ENCODE peak calls at places on chromosomes 6 and 20, in six cellular contexts. W, K, H, Y, N and Z are unnamed samples.
A peak's percentile ranks its signal among the peaks of the same experiment; 100 is the strongest.

GRCh38 chr6:155647354-155647753 is 191.7 kb upstream of the NOX3 start:
- DNase-seq in W (no peak), K (no peak), H (no peak), Y (no peak), N (no peak), Z (no peak)

GRCh38 chr20:3679749-3680700 is 1.8 kb downstream of the ADAM33 start:
- DNase-seq in W (no peak), K (peak; percentile 71), H (peak; percentile 56), Y (no peak), N (peak; percentile 69), Z (no peak)

GRCh38 chr6:111750147-111750546 is 123.1 kb downstream of the FYN start:
- DNase-seq in W (no peak), K (no peak), H (no peak), Y (no peak), N (peak; percentile 30), Z (no peak)

GRCh38 chr20:49893242-49894072 is 21.9 kb downstream of the SPATA2 start:
- DNase-seq in W (no peak), K (peak; percentile 37), H (no peak), Y (no peak), N (no peak), Z (no peak)

GRCh38 chr6:17962436-17963031 is 24.9 kb downstream of the KIF13A start:
- DNase-seq in W (peak; percentile 72), K (peak; percentile 78), H (peak; percentile 51), Y (no peak), N (no peak), Z (no peak)

GRCh38 chr6:16391451-16391912 is 153.1 kb downstream of the GMPR start:
- DNase-seq in W (no peak), K (no peak), H (no peak), Y (no peak), N (no peak), Z (no peak)

GRCh38 chr6:7087491-7087979 is 20.2 kb upstream of the RREB1 start:
- DNase-seq in W (no peak), K (no peak), H (peak; percentile 73), Y (no peak), N (no peak), Z (no peak)

GRCh38 chr6:15879372-15880261 is 216.8 kb upstream of the DTNBP1 start:
- DNase-seq in W (peak; percentile 71), K (peak; percentile 86), H (peak; percentile 66), Y (peak; percentile 31), N (no peak), Z (peak; percentile 39)

GRCh38 chr20:38214256-38214870 is 46.2 kb downstream of the KIAA1755 start:
- DNase-seq in W (no peak), K (no peak), H (no peak), Y (no peak), N (no peak), Z (no peak)

GRCh38 chr20:10780901-10781300 is 107.1 kb upstream of the JAG1 start:
- DNase-seq in W (peak; percentile 53), K (no peak), H (no peak), Y (no peak), N (no peak), Z (no peak)

GRCh38 chr6:127539292-127539691 is 20.2 kb upstream of the MTCL3 start:
- DNase-seq in W (no peak), K (no peak), H (no peak), Y (peak; percentile 20), N (no peak), Z (peak; percentile 44)

GRCh38 chr6:140684776-140685550 is 1310.5 kb upstream of the CITED2 start:
- DNase-seq in W (no peak), K (no peak), H (no peak), Y (no peak), N (no peak), Z (peak; percentile 4)

GRCh38 chr6:108168026-108168463 is 2.2 kb downstream of the NR2E1 start:
- DNase-seq in W (no peak), K (no peak), H (no peak), Y (no peak), N (peak; percentile 73), Z (no peak)

GRCh38 chr6:108165714-108166663 is at the start of gene NR2E1:
- DNase-seq in W (no peak), K (no peak), H (no peak), Y (no peak), N (peak; percentile 83), Z (peak; percentile 7)

GRCh38 chr6:108167449-108167903 is 1.7 kb downstream of the NR2E1 start:
- DNase-seq in W (no peak), K (no peak), H (no peak), Y (no peak), N (peak; percentile 86), Z (no peak)

GRCh38 chr6:108168501-108168979 is 2.7 kb downstream of the NR2E1 start:
- DNase-seq in W (peak; percentile 81), K (peak; percentile 64), H (peak; percentile 29), Y (no peak), N (peak; percentile 88), Z (no peak)

DNA sequence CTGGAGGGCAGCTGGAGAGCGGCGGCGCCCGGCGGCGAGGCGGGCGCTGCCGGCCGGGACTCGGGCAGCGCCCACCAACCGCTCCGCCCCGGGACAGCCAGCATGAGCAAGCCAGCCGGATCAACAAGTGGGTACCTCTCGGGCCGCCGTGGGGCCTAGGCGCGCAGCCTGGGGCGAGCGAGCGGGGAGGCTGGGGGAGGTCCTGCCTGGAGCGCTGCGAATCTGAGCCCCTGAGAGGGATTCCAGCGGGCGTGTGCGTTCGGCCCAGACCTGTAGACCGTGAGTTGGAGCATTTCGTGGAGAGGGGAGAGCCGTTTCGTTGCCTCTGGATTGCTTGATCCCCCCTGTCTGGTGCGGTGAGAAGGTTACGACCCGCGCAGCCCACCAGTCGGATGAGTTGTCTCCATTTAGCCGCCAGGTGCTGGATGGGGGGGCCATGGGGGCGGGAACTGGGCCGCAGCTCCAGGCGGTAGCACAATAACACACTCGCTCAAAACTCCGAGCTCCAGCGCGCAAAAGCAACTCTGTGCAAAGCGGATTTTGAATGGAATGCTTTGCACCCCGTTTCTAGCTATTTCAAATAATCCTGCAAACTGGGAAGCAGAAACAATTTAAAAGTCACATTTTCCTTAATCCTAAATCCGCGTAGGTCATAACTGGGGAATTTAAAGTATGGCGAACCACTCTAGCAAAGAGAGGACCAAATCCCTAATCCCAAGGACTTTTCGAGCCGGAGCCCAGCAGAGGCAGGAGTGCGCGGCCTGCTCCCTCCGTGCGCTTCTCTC is 1.0 kb downstream of the NR2E1 start:
- DNase-seq in W (no peak), K (no peak), H (no peak), Y (no peak), N (peak; percentile 78), Z (no peak)
- H3K4me3 ChIP-seq in W (no peak overlapping the region), K (no peak overlapping the region), H (peak overlapping the region; percentile 37), Y (no peak overlapping the region), N (peak overlapping the region; percentile 73), Z (no peak overlapping the region)

GRCh38 chr20:33401042-33401921 is at the start of gene CDK5RAP1:
- DNase-seq in W (peak; percentile 90), K (peak; percentile 91), H (peak; percentile 88), Y (peak; percentile 96), N (peak; percentile 94), Z (peak; percentile 77)
- TF ChIP-seq CTCF in W (no peak), K (no peak), H (no peak), Y (peak; percentile 8), N (no peak), Z (no peak)

GRCh38 chr20:32232487-32232886 is 24.8 kb downstream of the POFUT1 start:
- DNase-seq in W (no peak), K (no peak), H (no peak), Y (no peak), N (no peak), Z (no peak)

GRCh38 chr20:32231847-32232246 is 24.2 kb downstream of the POFUT1 start:
- DNase-seq in W (no peak), K (no peak), H (no peak), Y (peak; percentile 26), N (no peak), Z (no peak)

GRCh38 chr20:32230707-32231106 is 23.0 kb downstream of the POFUT1 start:
- DNase-seq in W (no peak), K (no peak), H (no peak), Y (no peak), N (no peak), Z (no peak)

GRCh38 chr20:32229351-32229750 is 21.7 kb downstream of the POFUT1 start:
- DNase-seq in W (no peak), K (no peak), H (no peak), Y (no peak), N (no peak), Z (no peak)

GRCh38 chr20:32231245-32231644 is 23.6 kb downstream of the POFUT1 start:
- DNase-seq in W (no peak), K (no peak), H (no peak), Y (no peak), N (no peak), Z (no peak)
- H3K36me3 ChIP-seq in W (peaks cover 27% of the 10 kb centered on the region), K (peaks cover 78% of the 10 kb centered on the region), H (peaks cover 17% of the 10 kb centered on the region), Y (peaks cover 96% of the 10 kb centered on the region), N (peaks cover 66% of the 10 kb centered on the region), Z (peaks cover 29% of the 10 kb centered on the region)

GRCh38 chr20:58513580-58514285 is 1.5 kb downstream of the APCDD1L start:
- DNase-seq in W (no peak), K (no peak), H (no peak), Y (no peak), N (no peak), Z (no peak)

GRCh38 chr20:58512808-58513552 is 2.2 kb downstream of the APCDD1L start:
- DNase-seq in W (no peak), K (no peak), H (no peak), Y (no peak), N (peak; percentile 56), Z (no peak)

GRCh38 chr20:58511861-58512260 is 3.3 kb downstream of the APCDD1L start:
- DNase-seq in W (no peak), K (no peak), H (no peak), Y (no peak), N (no peak), Z (no peak)

GRCh38 chr20:58515240-58516212 is at the start of gene APCDD1L:
- DNase-seq in W (no peak), K (no peak), H (no peak), Y (no peak), N (peak; percentile 84), Z (peak; percentile 65)

DNA sequence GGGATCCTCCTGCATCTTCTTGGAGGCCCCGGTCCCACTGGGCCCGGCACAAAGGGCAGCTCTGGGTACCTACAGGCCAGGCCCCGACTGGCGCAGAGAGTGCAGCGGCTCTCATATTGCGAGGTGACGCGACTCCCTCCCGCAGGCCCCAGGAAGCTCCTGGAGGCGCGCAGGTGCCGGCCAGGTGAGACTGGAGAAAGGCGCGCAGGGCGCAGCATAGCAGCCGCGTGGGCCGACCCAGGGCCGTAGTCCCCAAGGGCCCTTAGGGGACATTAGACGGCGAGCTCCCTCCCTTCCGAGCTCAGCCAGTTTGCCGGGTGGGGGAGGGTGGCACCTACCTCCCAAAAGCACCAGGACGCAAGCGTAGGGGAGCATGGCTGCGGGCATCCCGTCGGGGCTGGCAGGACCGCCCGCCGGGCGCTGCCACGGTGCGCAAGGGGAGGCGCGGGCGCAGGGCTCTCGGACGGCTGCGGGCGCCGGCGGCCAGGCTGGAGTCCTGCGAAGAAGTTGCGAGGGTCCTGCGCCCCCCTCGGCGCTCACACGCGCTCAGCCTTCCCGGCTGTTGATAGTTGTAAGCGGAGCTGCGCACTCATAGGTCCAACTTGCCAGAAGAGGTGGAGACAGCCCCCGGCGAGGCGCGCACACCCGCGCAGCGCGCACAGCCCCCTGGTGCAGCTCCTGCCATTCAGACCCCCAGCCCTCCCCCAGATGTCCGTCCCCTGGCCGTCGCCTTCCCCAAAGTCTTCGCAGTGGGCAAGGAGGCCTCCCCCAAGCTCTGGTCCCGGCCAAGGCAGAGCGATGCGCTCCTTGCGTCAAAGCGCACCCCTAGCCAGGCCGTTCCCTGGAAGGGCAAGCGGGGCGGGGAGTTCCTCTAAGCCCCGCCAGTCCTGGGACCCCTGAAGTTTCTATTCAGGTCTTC is 619 bp downstream of the APCDD1L start:
- DNase-seq in W (peak; percentile 12), K (no peak), H (no peak), Y (no peak), N (peak; percentile 79), Z (no peak)
- H3K4me3 ChIP-seq in W (peak overlapping the region; percentile 19), K (peak overlapping the region; percentile 41), H (peak overlapping the region; percentile 36), Y (no peak overlapping the region), N (peak overlapping the region; percentile 73), Z (peak overlapping the region; percentile 30)